ENCODE peak calls at places on chromosomes 7 and 10, in six cellular contexts. O is AG04450, R is ELR, Y is kidney glomerular epithelial cell, I is AG09309, D is HCT116. A is an unnamed sample.

GRCh38 chr7:157522189-157522588 is 185.4 kb downstream of the DNAJB6 start:
- DNase-seq in O (no peak), Y (no peak), R (no peak), D (no peak), I (no peak), A (no peak)

GRCh38 chr7:103314849-103315248 is 17.6 kb downstream of the PMPCB start:
- DNase-seq in R (no peak), O (no peak), Y (no peak), I (no peak), D (no peak), A (no peak)

GRCh38 chr7:75884401-75884800 is 5.6 kb downstream of the RHBDD2 start:
- DNase-seq in I (no peak), O (no peak), D (no peak), R (no peak), Y (no peak), A (no peak)

GRCh38 chr10:2358586-2358985 is 621.3 kb upstream of the ADARB2 start:
- DNase-seq in Y (no peak), D (no peak), I (no peak), O (no peak), R (no peak), A (no peak)

GRCh38 chr10:66259836-66260235 is 666.0 kb upstream of the LRRTM3 start:
- DNase-seq in D (no peak), Y (no peak), O (no peak), I (no peak), R (no peak), A (no peak)

GRCh38 chr7:20244334-20244733 is 27.1 kb upstream of the MACC1 start:
- DNase-seq in R (no peak), O (no peak), Y (no peak), I (no peak), D (no peak), A (no peak)

GRCh38 chr10:18456984-18457383 is 194.4 kb downstream of the NSUN6 start:
- DNase-seq in D (no peak), R (no peak), Y (no peak), I (no peak), O (no peak), A (no peak)

GRCh38 chr10:93131956-93132355 is 58.3 kb downstream of the CYP26A1 start:
- DNase-seq in D (no peak), Y (no peak), R (no peak), I (no peak), O (no peak), A (no peak)

GRCh38 chr10:16770646-16771045 is 46.6 kb downstream of the RSU1 start:
- DNase-seq in O (no peak), D (no peak), I (no peak), R (no peak), Y (no peak), A (no peak)

GRCh38 chr10:73647211-73647874 is 6.1 kb upstream of the MYOZ1 start:
- DNase-seq in Y (peak; percentile 1), D (no peak), O (no peak), R (no peak), I (no peak), A (no peak)

GRCh38 chr7:116210345-116211005 is at the start of gene TES:
- DNase-seq in I (no peak), R (peak; percentile 45), Y (peak; percentile 80), O (no peak), D (peak; percentile 70), A (peak; percentile 82)